ENCODE peak calls at places on chromosomes 3 and 15, in six cellular contexts. One of them, this sample, is unnamed. For H3K36me3, the result is how much of the 10 kb centered on the place peaks cover.

GRCh38 chr3:14491396-14492190 is 48.5 kb downstream of the GRIP2 start:
- DNase-seq in Peyer's patch: no peak
- DNase-seq in psoas muscle: peak
- DNase-seq in cardiac muscle cell: no peak
- DNase-seq in fibroblast of lung: no peak
- DNase-seq in MM.1S: no peak
- DNase-seq in this sample: no peak

GRCh38 chr15:25668901-25669300 is 194.2 kb downstream of the ATP10A start:
- DNase-seq in Peyer's patch: no peak
- DNase-seq in MM.1S: no peak
- DNase-seq in fibroblast of lung: no peak
- DNase-seq in psoas muscle: no peak
- DNase-seq in cardiac muscle cell: no peak
- DNase-seq in this sample: no peak

GRCh38 chr3:123834631-123835030 is 49.5 kb downstream of the MYLK start:
- DNase-seq in MM.1S: peak
- DNase-seq in cardiac muscle cell: no peak
- DNase-seq in Peyer's patch: no peak
- DNase-seq in fibroblast of lung: peak
- DNase-seq in psoas muscle: no peak
- DNase-seq in this sample: no peak

GRCh38 chr15:69704685-69705084 is 252.1 kb downstream of the RPLP1 start:
- DNase-seq in Peyer's patch: no peak
- DNase-seq in MM.1S: no peak
- DNase-seq in psoas muscle: no peak
- DNase-seq in fibroblast of lung: no peak
- DNase-seq in cardiac muscle cell: no peak
- DNase-seq in this sample: no peak

GRCh38 chr3:103048371-103048722 is 613.5 kb downstream of the ZPLD1 start:
- DNase-seq in fibroblast of lung: peak
- DNase-seq in psoas muscle: no peak
- DNase-seq in Peyer's patch: no peak
- DNase-seq in cardiac muscle cell: no peak
- DNase-seq in MM.1S: peak
- DNase-seq in this sample: no peak

GRCh38 chr3:178001670-178002101 is 534.5 kb upstream of the KCNMB2 start:
- DNase-seq in psoas muscle: no peak
- DNase-seq in fibroblast of lung: no peak
- DNase-seq in MM.1S: peak
- DNase-seq in cardiac muscle cell: no peak
- DNase-seq in Peyer's patch: no peak
- DNase-seq in this sample: no peak

GRCh38 chr3:99825239-99825638 is 7.6 kb downstream of the CMSS1 start:
- DNase-seq in psoas muscle: no peak
- DNase-seq in MM.1S: no peak
- DNase-seq in cardiac muscle cell: no peak
- DNase-seq in fibroblast of lung: peak
- DNase-seq in Peyer's patch: no peak
- DNase-seq in this sample: no peak

GRCh38 chr15:48883699-48884098 is 5.8 kb downstream of the EID1 start:
- DNase-seq in psoas muscle: no peak
- DNase-seq in Peyer's patch: no peak
- DNase-seq in MM.1S: no peak
- DNase-seq in fibroblast of lung: no peak
- DNase-seq in cardiac muscle cell: no peak
- DNase-seq in this sample: no peak

GRCh38 chr15:87740655-87741344 is 515.7 kb downstream of the NTRK3 start:
- DNase-seq in psoas muscle: no peak
- DNase-seq in MM.1S: no peak
- DNase-seq in fibroblast of lung: no peak
- DNase-seq in cardiac muscle cell: no peak
- DNase-seq in Peyer's patch: no peak
- DNase-seq in this sample: no peak

GRCh38 chr3:50356553-50356952 is 2.8 kb downstream of the TMEM115 start:
- DNase-seq in fibroblast of lung: no peak
- DNase-seq in Peyer's patch: no peak
- DNase-seq in psoas muscle: peak
- DNase-seq in cardiac muscle cell: no peak
- DNase-seq in MM.1S: no peak
- DNase-seq in this sample: no peak

GRCh38 chr15:55183679-55184078 is 13.1 kb downstream of the RSL24D1 start:
- DNase-seq in cardiac muscle cell: no peak
- DNase-seq in Peyer's patch: no peak
- DNase-seq in psoas muscle: no peak
- DNase-seq in fibroblast of lung: peak
- DNase-seq in MM.1S: no peak
- DNase-seq in this sample: no peak
- H3K36me3 ChIP-seq in cardiac muscle cell: half or more
- H3K36me3 ChIP-seq in Peyer's patch: half or more
- H3K36me3 ChIP-seq in psoas muscle: under half
- H3K36me3 ChIP-seq in fibroblast of lung: under half
- H3K36me3 ChIP-seq in MM.1S: under half
- H3K36me3 ChIP-seq in this sample: under half

DNA sequence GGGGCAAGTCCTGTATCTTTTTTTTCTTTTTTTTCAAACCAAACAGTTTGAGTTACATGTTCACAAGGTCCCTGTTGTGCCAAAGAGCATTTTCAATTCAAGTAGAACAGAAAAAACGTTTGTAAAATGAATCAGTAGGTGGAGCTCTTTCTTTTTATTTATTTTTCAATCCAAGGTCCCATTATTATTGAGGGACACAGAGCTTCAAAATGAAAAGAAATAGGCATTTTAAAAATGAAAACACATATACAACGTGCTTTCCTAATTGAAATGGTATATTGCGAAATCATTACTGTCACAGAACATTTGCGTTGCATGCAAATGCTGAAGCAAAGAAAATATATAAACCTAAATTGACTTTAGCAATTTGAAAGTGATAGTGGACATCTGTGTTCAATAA is 711.0 kb downstream of the MECOM start:
- DNase-seq in MM.1S: peak
- DNase-seq in fibroblast of lung: peak
- DNase-seq in Peyer's patch: no peak
- DNase-seq in cardiac muscle cell: peak
- DNase-seq in psoas muscle: no peak
- DNase-seq in this sample: no peak
- TF ChIP-seq CTCF in MM.1S: peak
- TF ChIP-seq CTCF in fibroblast of lung: peak
- TF ChIP-seq CTCF in Peyer's patch: peak
- TF ChIP-seq CTCF in cardiac muscle cell: peak
- TF ChIP-seq CTCF in psoas muscle: no peak
- TF ChIP-seq CTCF in this sample: no peak

GRCh38 chr3:37324752-37325407 is 150.5 kb upstream of the LRRFIP2 start:
- DNase-seq in MM.1S: no peak
- DNase-seq in cardiac muscle cell: no peak
- DNase-seq in fibroblast of lung: peak
- DNase-seq in psoas muscle: no peak
- DNase-seq in Peyer's patch: no peak
- DNase-seq in this sample: no peak

GRCh38 chr3:37319784-37320183 is 145.4 kb upstream of the LRRFIP2 start:
- DNase-seq in Peyer's patch: no peak
- DNase-seq in psoas muscle: no peak
- DNase-seq in MM.1S: no peak
- DNase-seq in cardiac muscle cell: no peak
- DNase-seq in fibroblast of lung: peak
- DNase-seq in this sample: no peak

GRCh38 chr3:37320276-37320675 is 145.9 kb upstream of the LRRFIP2 start:
- DNase-seq in cardiac muscle cell: no peak
- DNase-seq in fibroblast of lung: no peak
- DNase-seq in MM.1S: no peak
- DNase-seq in psoas muscle: no peak
- DNase-seq in Peyer's patch: no peak
- DNase-seq in this sample: no peak

GRCh38 chr3:37321260-37321852 is 147.0 kb upstream of the LRRFIP2 start:
- DNase-seq in fibroblast of lung: peak
- DNase-seq in Peyer's patch: no peak
- DNase-seq in cardiac muscle cell: no peak
- DNase-seq in psoas muscle: no peak
- DNase-seq in MM.1S: no peak
- DNase-seq in this sample: no peak

DNA sequence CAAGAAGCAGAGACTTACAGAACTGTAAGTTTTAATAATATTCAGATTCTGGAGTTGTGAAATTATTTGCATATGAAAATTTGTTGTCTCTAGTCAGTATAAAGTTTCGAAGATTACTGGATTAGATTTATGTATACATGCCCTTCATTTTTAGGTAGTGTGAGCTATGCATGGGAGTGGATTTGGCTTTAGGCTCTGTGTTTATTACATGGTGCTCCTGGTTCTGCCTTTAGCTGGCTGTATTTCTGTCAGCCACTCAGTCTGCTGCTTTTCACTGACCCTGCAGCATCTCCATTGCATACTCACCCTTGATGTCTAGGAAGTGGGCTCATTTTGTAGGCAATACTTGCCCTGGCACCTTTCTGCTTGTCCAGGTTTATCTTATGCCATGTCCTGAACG is 147.5 kb upstream of the LRRFIP2 start:
- DNase-seq in Peyer's patch: no peak
- DNase-seq in psoas muscle: no peak
- DNase-seq in cardiac muscle cell: no peak
- DNase-seq in MM.1S: no peak
- DNase-seq in fibroblast of lung: no peak
- DNase-seq in this sample: no peak
- H3K36me3 ChIP-seq in Peyer's patch: half or more
- H3K36me3 ChIP-seq in psoas muscle: under half
- H3K36me3 ChIP-seq in cardiac muscle cell: half or more
- H3K36me3 ChIP-seq in MM.1S: under half
- H3K36me3 ChIP-seq in fibroblast of lung: under half
- H3K36me3 ChIP-seq in this sample: under half

GRCh38 chr15:39315200-39315599 is 265.7 kb upstream of the THBS1 start:
- DNase-seq in Peyer's patch: no peak
- DNase-seq in cardiac muscle cell: no peak
- DNase-seq in fibroblast of lung: no peak
- DNase-seq in MM.1S: no peak
- DNase-seq in psoas muscle: no peak
- DNase-seq in this sample: no peak

GRCh38 chr15:39313881-39314280 is 267.0 kb upstream of the THBS1 start:
- DNase-seq in Peyer's patch: no peak
- DNase-seq in psoas muscle: no peak
- DNase-seq in MM.1S: no peak
- DNase-seq in fibroblast of lung: no peak
- DNase-seq in cardiac muscle cell: no peak
- DNase-seq in this sample: no peak

GRCh38 chr15:39313467-39313866 is 267.4 kb upstream of the THBS1 start:
- DNase-seq in cardiac muscle cell: no peak
- DNase-seq in fibroblast of lung: no peak
- DNase-seq in psoas muscle: no peak
- DNase-seq in MM.1S: no peak
- DNase-seq in Peyer's patch: no peak
- DNase-seq in this sample: no peak

GRCh38 chr15:39310633-39311032 is 270.2 kb upstream of the THBS1 start:
- DNase-seq in Peyer's patch: no peak
- DNase-seq in fibroblast of lung: no peak
- DNase-seq in psoas muscle: no peak
- DNase-seq in MM.1S: no peak
- DNase-seq in cardiac muscle cell: no peak
- DNase-seq in this sample: no peak

GRCh38 chr15:39312984-39313383 is 267.9 kb upstream of the THBS1 start:
- DNase-seq in fibroblast of lung: no peak
- DNase-seq in Peyer's patch: no peak
- DNase-seq in cardiac muscle cell: peak
- DNase-seq in MM.1S: no peak
- DNase-seq in psoas muscle: no peak
- DNase-seq in this sample: no peak
- TF ChIP-seq CTCF in fibroblast of lung: no peak
- TF ChIP-seq CTCF in Peyer's patch: peak
- TF ChIP-seq CTCF in cardiac muscle cell: peak
- TF ChIP-seq CTCF in MM.1S: peak
- TF ChIP-seq CTCF in psoas muscle: no peak
- TF ChIP-seq CTCF in this sample: no peak

GRCh38 chr3:66382142-66382541 is 118.7 kb downstream of the LRIG1 start:
- DNase-seq in MM.1S: no peak
- DNase-seq in Peyer's patch: no peak
- DNase-seq in fibroblast of lung: no peak
- DNase-seq in cardiac muscle cell: no peak
- DNase-seq in psoas muscle: no peak
- DNase-seq in this sample: no peak

GRCh38 chr3:66385066-66385465 is 115.8 kb downstream of the LRIG1 start:
- DNase-seq in psoas muscle: no peak
- DNase-seq in MM.1S: no peak
- DNase-seq in fibroblast of lung: no peak
- DNase-seq in Peyer's patch: no peak
- DNase-seq in cardiac muscle cell: no peak
- DNase-seq in this sample: no peak

GRCh38 chr3:66386011-66386924 is 114.6 kb downstream of the LRIG1 start:
- DNase-seq in fibroblast of lung: no peak
- DNase-seq in cardiac muscle cell: no peak
- DNase-seq in Peyer's patch: peak
- DNase-seq in MM.1S: no peak
- DNase-seq in psoas muscle: no peak
- DNase-seq in this sample: no peak

GRCh38 chr3:66383023-66383422 is 117.8 kb downstream of the LRIG1 start:
- DNase-seq in fibroblast of lung: no peak
- DNase-seq in cardiac muscle cell: no peak
- DNase-seq in psoas muscle: no peak
- DNase-seq in MM.1S: no peak
- DNase-seq in Peyer's patch: no peak
- DNase-seq in this sample: no peak

GRCh38 chr3:66383998-66384745 is 116.7 kb downstream of the LRIG1 start:
- DNase-seq in cardiac muscle cell: no peak
- DNase-seq in Peyer's patch: no peak
- DNase-seq in psoas muscle: no peak
- DNase-seq in MM.1S: no peak
- DNase-seq in fibroblast of lung: no peak
- DNase-seq in this sample: no peak
- H3K36me3 ChIP-seq in cardiac muscle cell: under half
- H3K36me3 ChIP-seq in Peyer's patch: half or more
- H3K36me3 ChIP-seq in psoas muscle: under half
- H3K36me3 ChIP-seq in MM.1S: under half
- H3K36me3 ChIP-seq in fibroblast of lung: under half
- H3K36me3 ChIP-seq in this sample: half or more

DNA sequence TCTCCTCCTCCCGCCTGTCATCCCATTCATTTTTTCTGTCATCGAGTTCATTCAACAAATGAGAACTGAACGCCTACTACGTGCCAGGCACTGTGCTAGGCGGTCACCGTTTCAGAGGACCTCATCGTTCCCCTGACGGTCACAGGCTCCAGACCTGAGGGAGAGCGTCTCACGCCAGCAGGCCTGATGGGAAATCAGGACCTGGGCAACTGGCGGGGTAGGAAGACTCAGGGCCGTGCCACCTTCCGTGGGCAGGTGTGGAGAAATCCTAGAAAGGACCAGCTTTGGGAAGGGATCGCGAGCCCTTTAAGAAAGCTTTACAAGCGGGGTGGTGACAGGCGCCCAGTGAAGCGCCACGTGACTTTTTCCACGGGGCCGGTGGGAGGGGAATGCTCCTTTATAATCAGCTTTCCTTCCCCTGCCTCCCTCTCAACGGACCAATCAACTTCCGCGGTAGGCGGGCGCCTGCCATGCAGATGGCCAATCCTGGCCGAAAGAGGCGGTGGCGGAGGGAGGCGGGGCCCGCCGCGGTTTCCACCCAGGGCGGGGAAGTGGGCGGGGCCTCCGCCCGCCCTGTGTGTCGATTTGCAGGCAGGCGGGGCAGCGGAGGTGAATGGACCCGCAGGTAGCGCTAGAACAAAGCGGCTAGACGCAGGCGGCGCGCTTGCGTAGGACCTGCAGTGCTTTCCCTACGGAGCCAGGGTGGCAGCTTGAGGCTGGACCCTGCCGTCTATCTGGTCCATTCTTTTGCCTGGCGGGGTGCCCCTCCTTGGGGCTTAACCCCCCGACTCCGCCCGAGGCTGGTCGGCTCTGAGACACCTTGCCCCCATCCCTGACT is 816 bp upstream of the DUSP7 start:
- DNase-seq in MM.1S: peak
- DNase-seq in psoas muscle: peak
- DNase-seq in fibroblast of lung: peak
- DNase-seq in Peyer's patch: peak
- DNase-seq in cardiac muscle cell: peak
- DNase-seq in this sample: peak
- TF ChIP-seq CTCF in MM.1S: no peak
- TF ChIP-seq CTCF in psoas muscle: no peak
- TF ChIP-seq CTCF in fibroblast of lung: no peak
- TF ChIP-seq CTCF in Peyer's patch: peak
- TF ChIP-seq CTCF in cardiac muscle cell: no peak
- TF ChIP-seq CTCF in this sample: no peak

This sample was measured in CD8-positive, alpha-beta T cell.